ENCODE peak calls at places on chromosomes 5 and 9, in eight cellular contexts. T is A673; O is effector memory CD4-positive, alpha-beta T cell; C is lower lobe of right lung; V is tibial artery; F is small intestine; N is OCI-LY7; J is GM12878. D is an unnamed sample.

GRCh38 chr5:76180817-76181805 is 97.9 kb downstream of the SV2C start:
- DNase-seq in T (peak; percentile 31), O (no peak), C (no peak), V (no peak), F (peak; percentile 20), N (no peak), J (peak; percentile 62), D (no peak)

GRCh38 chr5:135095052-135095715 is 61.2 kb upstream of the PITX1 start:
- DNase-seq in T (no peak), O (no peak), C (peak; percentile 33), V (peak; percentile 49), F (no peak), N (no peak), J (no peak), D (no peak)

GRCh38 chr9:77744877-77745435 is 96.8 kb upstream of the GNA14 start:
- DNase-seq in T (no peak), O (no peak), C (no peak), V (no peak), F (no peak), N (no peak), J (no peak), D (no peak)

GRCh38 chr5:171649002-171649401 is 136.6 kb upstream of the SMIM23 start:
- DNase-seq in T (no peak), O (no peak), C (no peak), V (no peak), F (no peak), N (no peak), J (no peak), D (no peak)

GRCh38 chr5:446864-447263 is 3.9 kb downstream of the EXOC3 start:
- DNase-seq in T (peak; percentile 46), O (no peak), C (no peak), V (no peak), F (peak; percentile 58), N (peak; percentile 68), J (no peak), D (peak; percentile 34)

GRCh38 chr9:16126042-16126441 is 573.2 kb downstream of the CCDC171 start:
- DNase-seq in T (no peak), O (no peak), C (no peak), V (no peak), F (no peak), N (no peak), J (no peak), D (no peak)

GRCh38 chr5:157607371-157608161 is 32.0 kb upstream of the ADAM19 start:
- DNase-seq in T (no peak), O (peak; percentile 70), C (no peak), V (no peak), F (peak; percentile 49), N (no peak), J (no peak), D (no peak)

GRCh38 chr9:129008986-129009583 is 19.0 kb downstream of the SH3GLB2 start:
- DNase-seq in T (no peak), O (no peak), C (peak; percentile 38), V (no peak), F (no peak), N (no peak), J (no peak), D (no peak)

GRCh38 chr9:72441296-72442211 is 76.5 kb upstream of the ZFAND5 start:
- DNase-seq in T (no peak), O (no peak), C (no peak), V (no peak), F (no peak), N (no peak), J (no peak), D (peak; percentile 82)

GRCh38 chr5:171965740-171966139 is 40.7 kb downstream of the FBXW11 start:
- DNase-seq in T (peak; percentile 35), O (no peak), C (no peak), V (no peak), F (no peak), N (peak; percentile 10), J (no peak), D (no peak)

GRCh38 chr5:144451187-144451973 is 280.7 kb downstream of the KCTD16 start:
- DNase-seq in T (no peak), O (no peak), C (no peak), V (no peak), F (no peak), N (no peak), J (no peak), D (no peak)

GRCh38 chr5:9354336-9355081 is 191.4 kb downstream of the SEMA5A start:
- DNase-seq in T (no peak), O (no peak), C (no peak), V (no peak), F (no peak), N (no peak), J (no peak), D (no peak)

GRCh38 chr5:76084496-76085285 is 1.5 kb downstream of the SV2C start:
- DNase-seq in T (peak; percentile 63), O (no peak), C (no peak), V (no peak), F (no peak), N (no peak), J (no peak), D (no peak)

GRCh38 chr9:135249191-135249590 is 161.7 kb downstream of the OLFM1 start:
- DNase-seq in T (no peak), O (no peak), C (peak; percentile 31), V (no peak), F (no peak), N (no peak), J (no peak), D (no peak)

GRCh38 chr9:134307223-134307600 is 19.0 kb upstream of the RXRA start:
- DNase-seq in T (no peak), O (no peak), C (peak; percentile 15), V (peak; percentile 42), F (no peak), N (no peak), J (no peak), D (no peak)

GRCh38 chr5:1343931-1344901 is 683 bp downstream of the CLPTM1L start:
- DNase-seq in T (peak; percentile 4), O (no peak), C (no peak), V (no peak), F (no peak), N (peak; percentile 42), J (no peak), D (peak; percentile 33)

GRCh38 chr5:10552183-10553143 is 11.4 kb upstream of the ANKRD33B start:
- DNase-seq in T (no peak), O (no peak), C (no peak), V (no peak), F (no peak), N (peak; percentile 77), J (no peak), D (no peak)

GRCh38 chr9:136664799-136665082 is 2.0 kb downstream of the EGFL7 start:
- DNase-seq in T (no peak), O (no peak), C (no peak), V (no peak), F (no peak), N (no peak), J (no peak), D (no peak)
- H3K4me3 ChIP-seq in T (no peak overlapping the region), O (no peak overlapping the region), C (peak overlapping the region; percentile 61), V (peak overlapping the region; percentile 46), F (peak overlapping the region; percentile 20), N (no peak overlapping the region), J (no peak overlapping the region), D (no peak overlapping the region)

DNA sequence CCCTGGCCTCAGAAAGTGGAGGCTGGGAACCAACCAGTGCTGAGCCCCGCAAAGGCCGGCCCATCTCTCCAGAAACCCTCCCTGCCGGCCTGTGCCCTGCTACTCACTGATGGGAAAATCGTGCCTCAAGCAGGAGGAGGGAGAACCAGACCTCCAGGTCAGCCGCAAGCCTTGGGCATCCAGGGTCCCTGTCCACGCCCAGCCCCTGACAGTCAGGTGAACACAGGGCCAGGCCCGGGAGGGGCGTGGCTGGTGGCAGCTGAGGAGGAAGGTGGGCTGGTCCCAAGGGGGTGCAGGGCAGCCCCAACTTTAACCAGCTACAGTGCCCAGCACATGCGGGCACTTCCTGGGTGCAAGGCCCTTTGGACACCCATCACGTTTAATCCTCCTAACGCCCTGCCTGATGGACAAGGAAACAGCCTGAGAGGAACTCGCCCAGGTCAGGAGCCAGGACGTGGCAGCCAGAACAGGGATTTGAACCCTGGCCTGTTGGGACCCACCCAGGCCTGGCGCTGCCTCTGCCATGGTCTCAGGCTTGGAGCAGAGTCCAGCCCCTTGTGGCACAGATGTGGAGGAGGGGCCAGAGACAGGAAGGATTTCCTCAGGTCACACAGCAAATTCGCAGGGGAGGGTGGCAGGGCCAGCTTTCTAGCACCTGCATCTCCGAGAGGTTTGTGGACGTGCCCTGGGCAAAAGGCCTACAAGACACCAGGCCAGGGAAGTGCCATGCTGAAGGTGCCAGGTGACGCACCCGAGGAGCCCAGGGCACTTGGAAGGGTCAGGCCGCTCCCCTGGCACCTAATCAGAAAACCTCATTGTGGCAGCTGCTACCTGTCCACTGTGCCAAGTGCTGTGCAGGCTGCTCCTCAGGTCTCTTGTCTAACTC is 4.5 kb downstream of the RALGDS start:
- DNase-seq in T (no peak), O (no peak), C (peak; percentile 43), V (no peak), F (peak; percentile 82), N (no peak), J (no peak), D (no peak)
- H3K4me1 ChIP-seq in T (peaks cover 45% of the 10 kb centered on the region), O (peaks cover 68% of the 10 kb centered on the region), C (peaks cover 92% of the 10 kb centered on the region), V (peaks cover 88% of the 10 kb centered on the region), F (peaks cover 23% of the 10 kb centered on the region), N (peaks cover 19% of the 10 kb centered on the region), J (peaks cover 70% of the 10 kb centered on the region), D (no peaks in the 10 kb centered on the region)

DNA sequence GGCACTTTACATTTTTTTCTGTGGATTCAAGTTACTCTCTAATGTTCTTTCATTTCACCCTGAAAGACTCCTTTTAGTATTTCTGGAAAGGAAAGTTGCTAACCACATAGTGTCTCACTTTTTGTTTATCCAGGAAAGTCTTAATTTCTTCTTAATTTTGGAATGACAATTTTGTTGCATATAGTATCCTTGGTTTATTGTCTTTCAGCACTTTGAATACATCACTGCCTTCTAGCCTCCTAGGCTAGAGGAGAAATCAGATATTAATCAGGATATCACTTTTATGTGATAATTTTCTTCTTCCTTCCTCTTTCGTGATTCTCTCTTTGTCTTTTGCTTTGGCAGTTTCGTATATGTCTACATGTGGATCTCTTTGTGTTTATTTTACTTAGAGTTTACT is 11.4 kb downstream of the ADGRV1 start:
- DNase-seq in T (peak; percentile 63), O (no peak), C (no peak), V (no peak), F (no peak), N (no peak), J (no peak), D (no peak)
- H3K9me3 ChIP-seq in T (no peaks in the 10 kb centered on the region), O (no peaks in the 10 kb centered on the region), C (no peaks in the 10 kb centered on the region), V (peaks cover 3% of the 10 kb centered on the region), F (no peaks in the 10 kb centered on the region), N (no peaks in the 10 kb centered on the region), J (no peaks in the 10 kb centered on the region), D (no peaks in the 10 kb centered on the region)

GRCh38 chr9:18706648-18707047 is 232.7 kb downstream of the ADAMTSL1 start:
- DNase-seq in T (no peak), O (no peak), C (no peak), V (no peak), F (no peak), N (no peak), J (no peak), D (no peak)

GRCh38 chr9:18707078-18707477 is 233.1 kb downstream of the ADAMTSL1 start:
- DNase-seq in T (no peak), O (no peak), C (no peak), V (no peak), F (peak; percentile 5), N (no peak), J (no peak), D (no peak)

GRCh38 chr9:18705763-18706372 is 231.9 kb downstream of the ADAMTSL1 start:
- DNase-seq in T (no peak), O (no peak), C (no peak), V (no peak), F (no peak), N (no peak), J (no peak), D (peak; percentile 14)

GRCh38 chr9:18708429-18708828 is 234.5 kb downstream of the ADAMTSL1 start:
- DNase-seq in T (no peak), O (no peak), C (no peak), V (no peak), F (no peak), N (no peak), J (no peak), D (no peak)

GRCh38 chr9:18707489-18708210 is 233.7 kb downstream of the ADAMTSL1 start:
- DNase-seq in T (no peak), O (no peak), C (no peak), V (no peak), F (no peak), N (no peak), J (no peak), D (no peak)
- H3K4me3 ChIP-seq in T (no peak overlapping the region), O (no peak overlapping the region), C (no peak overlapping the region), V (no peak overlapping the region), F (no peak overlapping the region), N (no peak overlapping the region), J (no peak overlapping the region), D (no peak overlapping the region)

D was measured in HAP-1.